ENCODE peak calls at places on chromosomes 7 and 10, in five cellular contexts. One of them, this sample, is unnamed.
A peak's percentile ranks its signal among the peaks of the same experiment; 100 is the strongest.

GRCh38 chr10:61760943-61761824 is 98.5 kb downstream of the CABCOCO1 start:
- DNase-seq in MCF 10A: peak; percentile 47
- DNase-seq in upper lobe of left lung: no peak
- DNase-seq in hepatocyte: peak; percentile 24
- DNase-seq in PC-9: peak; percentile 80
- DNase-seq in this sample: no peak

GRCh38 chr10:72297281-72297967 is 23.7 kb downstream of the DDIT4 start:
- DNase-seq in PC-9: peak; percentile 78
- DNase-seq in hepatocyte: peak; percentile 57
- DNase-seq in MCF 10A: peak; percentile 95
- DNase-seq in upper lobe of left lung: peak; percentile 92
- DNase-seq in this sample: peak; percentile 91

GRCh38 chr7:85405016-85405415 is 218.2 kb upstream of the SEMA3D start:
- DNase-seq in upper lobe of left lung: no peak
- DNase-seq in MCF 10A: no peak
- DNase-seq in PC-9: no peak
- DNase-seq in hepatocyte: no peak
- DNase-seq in this sample: no peak

GRCh38 chr7:18778594-18778993 is 283.0 kb downstream of the HDAC9 start:
- DNase-seq in upper lobe of left lung: no peak
- DNase-seq in PC-9: no peak
- DNase-seq in hepatocyte: no peak
- DNase-seq in MCF 10A: no peak
- DNase-seq in this sample: no peak

GRCh38 chr10:19815478-19816419 is 483 bp upstream of the PLXDC2 start:
- DNase-seq in PC-9: no peak
- DNase-seq in MCF 10A: peak; percentile 81
- DNase-seq in hepatocyte: peak; percentile 76
- DNase-seq in upper lobe of left lung: peak; percentile 68
- DNase-seq in this sample: peak; percentile 37

GRCh38 chr7:47088329-47089067 is 493.4 kb downstream of the TNS3 start:
- DNase-seq in upper lobe of left lung: peak; percentile 37
- DNase-seq in PC-9: peak; percentile 56
- DNase-seq in MCF 10A: peak; percentile 64
- DNase-seq in hepatocyte: peak; percentile 82
- DNase-seq in this sample: no peak

GRCh38 chr10:49360271-49361177 is 35.4 kb downstream of the DRGX start:
- DNase-seq in upper lobe of left lung: peak; percentile 70
- DNase-seq in hepatocyte: no peak
- DNase-seq in MCF 10A: peak; percentile 6
- DNase-seq in PC-9: no peak
- DNase-seq in this sample: no peak

GRCh38 chr7:87608443-87608842 is 7.8 kb upstream of the ABCB1 start:
- DNase-seq in PC-9: no peak
- DNase-seq in MCF 10A: no peak
- DNase-seq in hepatocyte: no peak
- DNase-seq in upper lobe of left lung: no peak
- DNase-seq in this sample: no peak

GRCh38 chr7:21616796-21617436 is 74.1 kb downstream of the DNAH11 start:
- DNase-seq in upper lobe of left lung: no peak
- DNase-seq in hepatocyte: peak; percentile 60
- DNase-seq in MCF 10A: peak; percentile 69
- DNase-seq in PC-9: peak; percentile 100
- DNase-seq in this sample: no peak

GRCh38 chr10:73043766-73044377 is 52.8 kb downstream of the P4HA1 start:
- DNase-seq in hepatocyte: no peak
- DNase-seq in upper lobe of left lung: no peak
- DNase-seq in PC-9: no peak
- DNase-seq in MCF 10A: no peak
- DNase-seq in this sample: no peak

GRCh38 chr7:155865830-155866545 is 53.7 kb upstream of the SHH start:
- DNase-seq in MCF 10A: no peak
- DNase-seq in upper lobe of left lung: no peak
- DNase-seq in hepatocyte: no peak
- DNase-seq in PC-9: no peak
- DNase-seq in this sample: no peak

GRCh38 chr10:35194906-35195305 is 68.3 kb downstream of the CREM start:
- DNase-seq in upper lobe of left lung: no peak
- DNase-seq in PC-9: no peak
- DNase-seq in hepatocyte: peak; percentile 38
- DNase-seq in MCF 10A: no peak
- DNase-seq in this sample: no peak

GRCh38 chr7:133744451-133744850 is 382.7 kb upstream of the LRGUK start:
- DNase-seq in upper lobe of left lung: no peak
- DNase-seq in MCF 10A: no peak
- DNase-seq in PC-9: no peak
- DNase-seq in hepatocyte: no peak
- DNase-seq in this sample: no peak

GRCh38 chr7:57071-57470 is 135.3 kb upstream of the FAM20C start:
- DNase-seq in hepatocyte: no peak
- DNase-seq in upper lobe of left lung: peak; percentile 20
- DNase-seq in MCF 10A: no peak
- DNase-seq in PC-9: no peak
- DNase-seq in this sample: no peak

GRCh38 chr10:122327237-122328206 is 47.0 kb upstream of the PLEKHA1 start:
- DNase-seq in upper lobe of left lung: no peak
- DNase-seq in PC-9: no peak
- DNase-seq in MCF 10A: no peak
- DNase-seq in hepatocyte: no peak
- DNase-seq in this sample: no peak

GRCh38 chr10:12847361-12847975 is 154.0 kb downstream of the CCDC3 start:
- DNase-seq in hepatocyte: no peak
- DNase-seq in MCF 10A: no peak
- DNase-seq in PC-9: no peak
- DNase-seq in upper lobe of left lung: no peak
- DNase-seq in this sample: no peak

GRCh38 chr10:70135046-70135445 is 2.4 kb upstream of the AIFM2 start:
- DNase-seq in hepatocyte: no peak
- DNase-seq in MCF 10A: peak; percentile 21
- DNase-seq in PC-9: no peak
- DNase-seq in upper lobe of left lung: peak; percentile 8
- DNase-seq in this sample: no peak

GRCh38 chr7:77995717-77996116 is 197.1 kb downstream of the PHTF2 start:
- DNase-seq in PC-9: no peak
- DNase-seq in upper lobe of left lung: no peak
- DNase-seq in MCF 10A: no peak
- DNase-seq in hepatocyte: no peak
- DNase-seq in this sample: no peak

GRCh38 chr10:115963848-115964247 is 309.2 kb downstream of the GFRA1 start:
- DNase-seq in upper lobe of left lung: no peak
- DNase-seq in PC-9: no peak
- DNase-seq in MCF 10A: peak; percentile 58
- DNase-seq in hepatocyte: no peak
- DNase-seq in this sample: no peak

GRCh38 chr10:133353202-133353959 is 4.4 kb downstream of the FUOM start:
- DNase-seq in hepatocyte: no peak
- DNase-seq in PC-9: no peak
- DNase-seq in upper lobe of left lung: no peak
- DNase-seq in MCF 10A: no peak
- DNase-seq in this sample: no peak
- TF ChIP-seq CTCF in hepatocyte: no peak
- TF ChIP-seq CTCF in PC-9: no peak
- TF ChIP-seq CTCF in upper lobe of left lung: no peak
- TF ChIP-seq CTCF in MCF 10A: no peak
- TF ChIP-seq CTCF in this sample: no peak

GRCh38 chr10:132904169-132904813 is 38.1 kb downstream of the CFAP46 start:
- DNase-seq in MCF 10A: peak; percentile 64
- DNase-seq in upper lobe of left lung: no peak
- DNase-seq in PC-9: no peak
- DNase-seq in hepatocyte: peak; percentile 66
- DNase-seq in this sample: no peak
- TF ChIP-seq CTCF in MCF 10A: peak; percentile 96
- TF ChIP-seq CTCF in upper lobe of left lung: peak; percentile 55
- TF ChIP-seq CTCF in PC-9: peak; percentile 75
- TF ChIP-seq CTCF in hepatocyte: peak; percentile 75
- TF ChIP-seq CTCF in this sample: peak; percentile 78

DNA sequence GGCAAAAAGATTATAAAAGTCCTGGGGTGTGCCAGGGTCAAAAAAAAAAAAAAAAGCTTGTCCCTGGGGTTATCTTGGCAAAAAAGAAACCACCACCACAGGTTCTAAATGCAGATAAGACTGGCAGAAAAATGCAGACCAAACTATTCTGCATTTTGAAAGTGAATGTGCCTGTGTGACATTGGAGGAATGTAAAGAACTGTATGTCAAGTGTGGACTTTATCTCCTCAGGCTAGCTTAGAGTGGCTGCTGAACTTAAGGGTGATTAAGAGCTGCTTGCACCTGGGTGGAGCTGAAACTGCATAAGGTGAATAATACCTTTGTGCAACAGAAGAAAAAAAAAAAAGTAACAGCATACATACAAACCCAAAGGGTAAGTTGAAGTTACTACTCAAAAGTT is 1.3 kb upstream of the NAPEPLD start:
- DNase-seq in hepatocyte: peak; percentile 68
- DNase-seq in PC-9: peak; percentile 76
- DNase-seq in upper lobe of left lung: peak; percentile 57
- DNase-seq in MCF 10A: peak; percentile 14
- DNase-seq in this sample: no peak
- TF ChIP-seq CTCF in hepatocyte: no peak
- TF ChIP-seq CTCF in PC-9: no peak
- TF ChIP-seq CTCF in upper lobe of left lung: no peak
- TF ChIP-seq CTCF in MCF 10A: no peak
- TF ChIP-seq CTCF in this sample: no peak

DNA sequence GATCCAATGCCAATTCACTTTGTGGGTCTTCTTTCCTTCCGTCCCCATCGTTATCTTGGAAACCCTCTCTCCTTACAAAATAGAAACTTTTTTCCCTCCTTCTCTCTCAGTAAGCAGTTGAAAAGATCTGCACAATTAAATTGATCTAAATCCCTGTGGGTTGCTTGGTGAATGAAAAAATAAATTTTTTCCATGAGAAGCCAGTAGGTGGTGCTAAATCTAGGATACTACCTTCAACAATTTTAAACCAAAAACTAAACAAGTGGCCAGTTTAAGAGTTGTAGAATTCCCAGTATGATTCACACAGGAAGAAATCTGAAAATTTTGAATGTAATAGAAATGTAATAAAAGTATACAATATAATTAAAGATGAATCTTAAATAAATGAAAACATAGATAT is 990.3 kb upstream of the ZNF722 start:
- DNase-seq in upper lobe of left lung: no peak
- DNase-seq in hepatocyte: no peak
- DNase-seq in MCF 10A: no peak
- DNase-seq in PC-9: no peak
- DNase-seq in this sample: no peak
- TF ChIP-seq CTCF in upper lobe of left lung: no peak
- TF ChIP-seq CTCF in hepatocyte: no peak
- TF ChIP-seq CTCF in MCF 10A: no peak
- TF ChIP-seq CTCF in PC-9: peak; percentile 52
- TF ChIP-seq CTCF in this sample: no peak

This sample was measured in natural killer cell.